ENCODE peak calls at places on chromosomes 2 and 18, in eight cellular contexts. E is globus pallidus; R is H4; S is effector memory CD8-positive, alpha-beta T cell; Z is NCI-H1694; V is HS-5; M is left ventricle myocardium inferior; F is frontal cortex. C is an unnamed sample.

GRCh38 chr2:26618611-26619010 is 22.6 kb downstream of the CIB4 start:
- DNase-seq in E (no peak), R (no peak), S (no peak), Z (no peak), V (no peak), M (no peak), F (no peak), C (no peak)

GRCh38 chr2:96359866-96360265 is 24.3 kb downstream of the NCAPH start:
- DNase-seq in E (no peak), R (no peak), S (no peak), Z (no peak), V (no peak), M (no peak), F (no peak), C (no peak)

GRCh38 chr2:1987379-1987778 is 243.1 kb upstream of the PXDN start:
- DNase-seq in E (no peak), R (no peak), S (no peak), Z (no peak), V (no peak), M (no peak), F (no peak), C (no peak)

GRCh38 chr18:49988101-49988500 is 174.8 kb upstream of the ACAA2 start:
- DNase-seq in E (peak), R (no peak), S (no peak), Z (no peak), V (no peak), M (peak), F (no peak), C (no peak)

GRCh38 chr2:99404800-99405669 is 67.8 kb downstream of the EIF5B start:
- DNase-seq in E (no peak), R (no peak), S (no peak), Z (no peak), V (no peak), M (no peak), F (no peak), C (no peak)

GRCh38 chr2:84904717-84905174 is 710 bp upstream of the TMSB10 start:
- DNase-seq in E (no peak), R (peak), S (no peak), Z (no peak), V (no peak), M (peak), F (peak), C (peak)

GRCh38 chr2:19312949-19313348 is 45.5 kb downstream of the OSR1 start:
- DNase-seq in E (no peak), R (peak), S (no peak), Z (no peak), V (peak), M (no peak), F (no peak), C (no peak)

GRCh38 chr18:3213231-3214059 is 6.3 kb downstream of the MYOM1 start:
- DNase-seq in E (no peak), R (no peak), S (no peak), Z (no peak), V (no peak), M (no peak), F (no peak), C (no peak)

GRCh38 chr2:61044596-61044995 is 21.1 kb upstream of the SANBR start:
- DNase-seq in E (no peak), R (no peak), S (no peak), Z (no peak), V (no peak), M (no peak), F (no peak), C (no peak)

GRCh38 chr18:13237073-13237472 is 18.5 kb downstream of the LDLRAD4 start:
- DNase-seq in E (no peak), R (no peak), S (no peak), Z (no peak), V (no peak), M (no peak), F (no peak), C (no peak)

GRCh38 chr2:99660616-99661416 is 171.0 kb upstream of the REV1 start:
- DNase-seq in E (peak), R (no peak), S (no peak), Z (no peak), V (no peak), M (no peak), F (no peak), C (no peak)

GRCh38 chr2:56338232-56338631 is 154.4 kb downstream of the CCDC85A start:
- DNase-seq in E (no peak), R (no peak), S (no peak), Z (no peak), V (no peak), M (no peak), F (no peak), C (no peak)

GRCh38 chr18:48545690-48546365 is 7.0 kb downstream of the CTIF start:
- DNase-seq in E (peak), R (peak), S (no peak), Z (peak), V (no peak), M (peak), F (peak), C (peak)

GRCh38 chr18:23992119-23992940 is 22.2 kb upstream of the TTC39C start:
- DNase-seq in E (peak), R (peak), S (peak), Z (no peak), V (no peak), M (peak), F (no peak), C (no peak)

GRCh38 chr2:20576598-20577115 is 74.2 kb downstream of the HS1BP3 start:
- DNase-seq in E (no peak), R (no peak), S (peak), Z (no peak), V (no peak), M (no peak), F (no peak), C (no peak)